ENCODE peak calls at places on chromosomes 3 and 15, in eight cellular contexts. P, M, I, Y, T, J, U and W are unnamed samples.
A peak's percentile ranks its signal among the peaks of the same experiment; 100 is the strongest.

GRCh38 chr15:43932907-43933306 is 106.1 kb downstream of the WDR76 start:
- DNase-seq in P (no peak), M (no peak), I (no peak), Y (no peak), T (no peak), J (no peak), U (no peak), W (no peak)

GRCh38 chr3:183224581-183224980 is 28.5 kb upstream of the B3GNT5 start:
- DNase-seq in P (no peak), M (no peak), I (no peak), Y (no peak), T (no peak), J (peak; percentile 21), U (no peak), W (no peak)

GRCh38 chr15:49530106-49530505 is 90.5 kb downstream of the FAM227B start:
- DNase-seq in P (no peak), M (no peak), I (no peak), Y (no peak), T (no peak), J (no peak), U (no peak), W (no peak)

GRCh38 chr3:120473389-120473788 is 22.6 kb upstream of the FSTL1 start:
- DNase-seq in P (no peak), M (no peak), I (no peak), Y (no peak), T (no peak), J (no peak), U (no peak), W (no peak)

GRCh38 chr3:11570251-11570650 is 73.5 kb downstream of the VGLL4 start:
- DNase-seq in P (no peak), M (no peak), I (no peak), Y (no peak), T (no peak), J (no peak), U (no peak), W (no peak)

GRCh38 chr3:9947025-9947995 is 4.9 kb downstream of the PRRT3 start:
- DNase-seq in P (peak; percentile 81), M (peak; percentile 54), I (peak; percentile 68), Y (peak; percentile 69), T (peak; percentile 56), J (no peak), U (no peak), W (peak; percentile 58)

GRCh38 chr3:195128255-195129071 is 142.5 kb downstream of the XXYLT1 start:
- DNase-seq in P (no peak), M (no peak), I (no peak), Y (no peak), T (no peak), J (no peak), U (no peak), W (no peak)

GRCh38 chr3:4409415-4409814 is 57.7 kb downstream of the SUMF1 start:
- DNase-seq in P (no peak), M (no peak), I (no peak), Y (peak; percentile 27), T (no peak), J (no peak), U (no peak), W (no peak)

GRCh38 chr15:45548753-45549520 is 26.4 kb upstream of the SLC30A4 start:
- DNase-seq in P (no peak), M (no peak), I (no peak), Y (no peak), T (no peak), J (no peak), U (no peak), W (no peak)

GRCh38 chr3:174408310-174408709 is 450.8 kb upstream of the NAALADL2 start:
- DNase-seq in P (no peak), M (no peak), I (no peak), Y (no peak), T (no peak), J (no peak), U (no peak), W (no peak)

GRCh38 chr3:36678216-36679013 is 85.9 kb downstream of the DCLK3 start:
- DNase-seq in P (no peak), M (no peak), I (no peak), Y (no peak), T (peak; percentile 12), J (no peak), U (no peak), W (no peak)

GRCh38 chr3:42492508-42493080 is 9.8 kb upstream of the VIPR1 start:
- DNase-seq in P (no peak), M (no peak), I (no peak), Y (no peak), T (no peak), J (no peak), U (no peak), W (no peak)

GRCh38 chr3:156769661-156770654 is 56.2 kb upstream of the LEKR1 start:
- DNase-seq in P (no peak), M (no peak), I (no peak), Y (no peak), T (no peak), J (no peak), U (no peak), W (no peak)

GRCh38 chr15:34600920-34601319 is 17.5 kb upstream of the GOLGA8B start:
- DNase-seq in P (no peak), M (no peak), I (no peak), Y (no peak), T (no peak), J (no peak), U (no peak), W (no peak)

GRCh38 chr3:31377045-31377642 is 155.6 kb upstream of the STT3B start:
- DNase-seq in P (no peak), M (no peak), I (no peak), Y (no peak), T (peak; percentile 50), J (no peak), U (peak; percentile 85), W (no peak)

GRCh38 chr15:42094512-42094963 is at the start of gene PLA2G4D:
- DNase-seq in P (no peak), M (no peak), I (no peak), Y (no peak), T (no peak), J (no peak), U (no peak), W (no peak)

GRCh38 chr15:42092666-42093445 is 1.5 kb downstream of the PLA2G4D start:
- DNase-seq in P (no peak), M (no peak), I (peak; percentile 39), Y (no peak), T (no peak), J (no peak), U (no peak), W (peak; percentile 57)

GRCh38 chr15:42097018-42097417 is 2.7 kb upstream of the PLA2G4D start:
- DNase-seq in P (no peak), M (no peak), I (no peak), Y (no peak), T (no peak), J (no peak), U (no peak), W (no peak)

GRCh38 chr15:42091753-42092665 is 2.4 kb downstream of the PLA2G4D start:
- DNase-seq in P (no peak), M (no peak), I (no peak), Y (no peak), T (peak; percentile 53), J (no peak), U (no peak), W (no peak)

GRCh38 chr15:42093966-42094365 is 396 bp downstream of the PLA2G4D start:
- DNase-seq in P (no peak), M (no peak), I (no peak), Y (no peak), T (no peak), J (no peak), U (no peak), W (no peak)
- H3K27ac ChIP-seq in P (no peak overlapping the region), M (no peak overlapping the region), I (no peak overlapping the region), Y (no peak overlapping the region), T (no peak overlapping the region), J (no peak overlapping the region), U (no peak overlapping the region), W (no peak overlapping the region)

DNA sequence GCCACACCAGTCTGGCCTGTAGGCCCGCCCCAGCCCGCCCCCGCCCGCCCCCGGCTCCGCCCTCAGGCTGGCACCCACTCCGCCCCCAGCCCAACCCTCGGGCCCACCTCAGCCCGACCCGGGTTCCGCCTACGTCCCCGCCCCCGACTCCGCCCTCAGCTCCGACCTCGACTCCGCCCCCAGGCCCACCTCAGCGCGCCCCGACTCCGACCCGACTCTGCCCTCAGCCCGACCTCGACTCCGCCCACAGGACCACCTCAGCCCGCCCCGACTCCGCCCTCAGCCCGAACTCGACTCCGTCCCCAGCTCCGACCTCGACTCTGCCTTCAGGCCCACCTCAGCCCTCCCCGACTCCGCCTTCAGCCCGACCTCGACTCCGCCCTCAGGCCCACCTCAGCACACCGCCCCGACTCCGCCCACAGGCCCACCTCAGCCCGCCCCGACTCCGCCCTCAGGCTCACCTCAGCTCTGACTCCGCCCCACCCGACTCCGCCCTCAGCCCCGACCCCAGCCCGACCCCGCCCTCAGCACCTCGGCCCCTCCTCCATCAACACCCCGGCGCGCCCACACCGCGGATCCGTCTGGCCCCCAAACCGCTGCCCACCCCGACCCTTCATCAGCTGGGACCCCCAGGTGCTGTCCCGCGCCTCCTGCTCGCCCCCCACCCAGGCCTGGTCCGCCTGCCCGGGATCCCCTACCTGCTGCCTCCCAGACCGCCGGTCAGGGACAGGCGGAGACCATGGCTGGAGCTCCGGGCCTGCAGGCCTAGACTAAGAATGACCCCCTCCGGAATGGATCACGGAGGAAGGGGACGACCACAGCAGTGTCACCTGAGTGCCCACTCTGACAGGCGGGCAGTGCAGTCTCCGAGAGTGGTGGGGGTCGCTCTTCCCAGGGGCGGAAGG is at the start of gene RAB43:
- DNase-seq in P (peak; percentile 93), M (peak; percentile 97), I (peak; percentile 74), Y (peak; percentile 86), T (peak; percentile 54), J (peak; percentile 81), U (no peak), W (peak; percentile 84)
- H3K27ac ChIP-seq in P (peak within 1 kb of the TSS; percentile 85), M (peak within 1 kb of the TSS; percentile 62), I (peak within 1 kb of the TSS; percentile 89), Y (peak within 1 kb of the TSS; percentile 76), T (peak within 1 kb of the TSS; percentile 16), J (peak within 1 kb of the TSS; percentile 83), U (peak within 1 kb of the TSS; percentile 91), W (peak within 1 kb of the TSS; percentile 80)

DNA sequence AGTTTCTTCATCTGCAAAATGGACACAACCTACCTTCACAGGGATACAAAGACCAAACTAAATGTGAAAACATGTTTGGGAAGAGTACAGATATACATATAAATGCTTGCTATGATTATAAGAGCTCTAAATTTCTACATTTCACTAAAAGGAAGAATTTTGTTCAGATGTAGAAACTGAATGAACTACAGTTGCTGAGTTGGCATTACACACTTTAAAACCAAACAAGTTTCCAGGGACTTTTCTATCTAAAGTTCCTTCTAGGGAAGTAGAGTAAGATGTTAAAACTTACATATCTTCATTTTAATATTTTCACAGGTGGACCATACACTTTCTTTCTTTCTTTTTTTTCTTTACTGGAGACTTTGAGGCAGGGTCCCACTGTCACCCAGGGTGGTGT is 4.6 kb downstream of the AAGAB start:
- DNase-seq in P (no peak), M (no peak), I (no peak), Y (no peak), T (no peak), J (no peak), U (no peak), W (no peak)
- H3K27ac ChIP-seq in P (no peak overlapping the region), M (no peak overlapping the region), I (no peak overlapping the region), Y (no peak overlapping the region), T (no peak overlapping the region), J (no peak overlapping the region), U (no peak overlapping the region), W (no peak overlapping the region)

DNA sequence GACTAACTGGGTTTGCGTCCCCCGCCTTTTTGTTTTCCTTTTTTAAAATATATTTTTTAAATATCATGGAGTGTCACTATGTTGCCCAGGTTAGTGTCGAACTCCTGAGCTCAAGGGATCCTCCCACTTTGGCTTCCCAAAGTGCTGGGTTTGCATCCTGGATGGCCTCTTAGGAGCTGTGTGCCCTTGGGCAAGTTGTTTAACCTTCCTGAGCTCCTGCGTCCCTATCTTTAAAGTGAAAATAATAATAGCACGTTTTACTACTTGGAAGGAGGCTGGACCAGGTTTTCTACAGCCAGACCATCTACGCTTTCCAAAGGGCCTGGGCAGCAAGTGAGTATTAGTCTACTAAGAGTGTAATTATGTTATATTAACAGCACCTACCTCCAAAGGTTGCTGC is 44.2 kb upstream of the RNU6-1 start:
- DNase-seq in P (no peak), M (no peak), I (no peak), Y (no peak), T (no peak), J (no peak), U (no peak), W (no peak)
- H3K27ac ChIP-seq in P (peak overlapping the region; percentile 10), M (peak overlapping the region; percentile 71), I (peak overlapping the region; percentile 91), Y (peak overlapping the region; percentile 77), T (peak overlapping the region; percentile 51), J (no peak overlapping the region), U (peak overlapping the region; percentile 92), W (peak overlapping the region; percentile 70)